ENCODE peak calls at places on chromosome 2, in nine cellular contexts. P is NB4, T is type B pancreatic cell, O is cardiac fibroblast, U is iris pigment epithelial cell, R is iPS-NIHi11, M is NAMALWA, A is T-helper 2 cell, K is left lung. N is an unnamed sample.

GRCh38 chr2:231258696-231259095 is 60.3 kb downstream of the ARMC9 start:
- DNase-seq in A (no peak), U (no peak), R (no peak), T (no peak), P (no peak), O (no peak), M (no peak), K (no peak), N (no peak)

GRCh38 chr2:86298411-86299390 is 38.7 kb downstream of the REEP1 start:
- DNase-seq in M (no peak), P (no peak), O (peak; percentile 38), R (peak; percentile 58), A (no peak), U (peak; percentile 5), K (no peak), T (peak; percentile 13), N (peak; percentile 18)

GRCh38 chr2:2328847-2329246 is 2.2 kb downstream of the MYT1L start:
- DNase-seq in U (peak; percentile 9), R (peak; percentile 76), O (no peak), P (peak; percentile 45), A (no peak), T (no peak), K (no peak), M (peak; percentile 25), N (peak; percentile 34)

GRCh38 chr2:218405365-218406208 is 5.9 kb downstream of the CTDSP1 start:
- DNase-seq in T (no peak), R (no peak), O (no peak), M (peak; percentile 55), P (peak; percentile 71), U (no peak), A (no peak), K (peak; percentile 47), N (no peak)

GRCh38 chr2:239765076-239765845 is 259.9 kb downstream of the NDUFA10 start:
- DNase-seq in P (no peak), T (no peak), A (no peak), R (no peak), K (no peak), O (no peak), U (no peak), M (no peak), N (no peak)

GRCh38 chr2:27566628-27567027 is 16.2 kb upstream of the ZNF512 start:
- DNase-seq in T (no peak), M (no peak), O (peak; percentile 88), A (no peak), P (no peak), U (peak; percentile 64), K (no peak), R (no peak), N (no peak)

GRCh38 chr2:204468689-204469429 is 76.4 kb upstream of the PARD3B start:
- DNase-seq in M (no peak), A (no peak), T (no peak), O (peak; percentile 87), U (peak; percentile 68), K (no peak), R (no peak), P (no peak), N (no peak)

GRCh38 chr2:24189551-24189950 is 14.7 kb downstream of the FAM228A start:
- DNase-seq in P (no peak), M (no peak), R (no peak), A (no peak), T (no peak), O (no peak), K (no peak), U (no peak), N (no peak)

GRCh38 chr2:241854342-241855244 is 4.1 kb downstream of the PDCD1 start:
- DNase-seq in T (no peak), K (no peak), M (no peak), U (peak; percentile 23), A (no peak), O (no peak), P (no peak), R (peak; percentile 19), N (no peak)

GRCh38 chr2:16525265-16525887 is 140.3 kb downstream of the CYRIA start:
- DNase-seq in R (peak; percentile 68), M (peak; percentile 73), U (peak; percentile 10), A (no peak), O (peak; percentile 14), K (no peak), T (no peak), P (peak; percentile 64), N (peak; percentile 29)

GRCh38 chr2:69979902-69980301 is 18.5 kb upstream of the ASPRV1 start:
- DNase-seq in K (no peak), A (no peak), T (no peak), R (no peak), P (no peak), O (no peak), M (no peak), U (no peak), N (no peak)

GRCh38 chr2:8547284-8548064 is 134.4 kb upstream of the ID2 start:
- DNase-seq in U (no peak), R (no peak), T (no peak), K (no peak), M (no peak), P (no peak), A (no peak), O (no peak), N (no peak)

GRCh38 chr2:240464514-240465241 is 29.2 kb downstream of the GPC1 start:
- DNase-seq in K (peak; percentile 17), P (no peak), U (no peak), M (no peak), R (no peak), A (no peak), T (no peak), O (no peak), N (no peak)

GRCh38 chr2:46020416-46020815 is 276.8 kb upstream of the EPAS1 start:
- DNase-seq in A (no peak), P (no peak), O (peak; percentile 65), M (no peak), K (no peak), R (no peak), U (no peak), T (no peak), N (no peak)

GRCh38 chr2:179129574-179130238 is 79.8 kb upstream of the CCDC141 start:
- DNase-seq in U (peak; percentile 15), A (no peak), K (no peak), T (no peak), P (peak; percentile 21), R (peak; percentile 13), M (peak; percentile 60), O (peak; percentile 36), N (peak; percentile 57)

GRCh38 chr2:232327089-232328037 is 51.2 kb upstream of the ALPP start:
- DNase-seq in U (peak; percentile 55), K (peak; percentile 70), R (peak; percentile 86), T (peak; percentile 88), A (peak; percentile 73), P (peak; percentile 76), M (peak; percentile 86), O (peak; percentile 73), N (peak; percentile 84)

GRCh38 chr2:109269956-109270757 is 141.2 kb downstream of the SH3RF3 start:
- DNase-seq in A (no peak), R (no peak), U (no peak), T (no peak), O (no peak), M (no peak), P (no peak), K (peak; percentile 66), N (no peak)

GRCh38 chr2:191347154-191347553 is 102.0 kb downstream of the MYO1B start:
- DNase-seq in R (no peak), T (no peak), K (no peak), P (no peak), M (no peak), U (no peak), O (no peak), A (no peak), N (no peak)

GRCh38 chr2:96532641-96533291 is 3.8 kb upstream of the ARID5A start:
- DNase-seq in U (no peak), K (no peak), R (no peak), A (no peak), O (no peak), T (peak; percentile 49), M (no peak), P (no peak), N (no peak)

GRCh38 chr2:54457326-54458023 is 1.3 kb downstream of the SPTBN1 start:
- DNase-seq in K (peak; percentile 38), M (peak; percentile 69), O (no peak), A (no peak), R (peak; percentile 47), T (peak; percentile 71), P (peak; percentile 47), U (peak; percentile 22), N (peak; percentile 16)

GRCh38 chr2:95385570-95385984 is 16.9 kb upstream of the FAHD2A start:
- DNase-seq in P (no peak), A (no peak), M (no peak), O (no peak), U (no peak), T (peak; percentile 51), R (no peak), K (no peak), N (no peak)

N was measured in HT-29.